ENCODE peak calls at places on chromosomes 1 and 21, in seven cellular contexts. One of them, this sample, is unnamed.

GRCh38 chr1:156703336-156703735 is 2.0 kb downstream of the CRABP2 start:
- DNase-seq in coronary artery: no peak
- DNase-seq in LoVo: no peak
- DNase-seq in amygdala: no peak
- DNase-seq in ovary: no peak
- DNase-seq in AG09319: no peak
- DNase-seq in HL-60: no peak
- DNase-seq in this sample: no peak

GRCh38 chr1:63329621-63330330 is 7.4 kb downstream of the FOXD3 start:
- DNase-seq in amygdala: no peak
- DNase-seq in HL-60: no peak
- DNase-seq in AG09319: no peak
- DNase-seq in coronary artery: no peak
- DNase-seq in ovary: no peak
- DNase-seq in LoVo: no peak
- DNase-seq in this sample: no peak

GRCh38 chr1:59669752-59670312 is 144.9 kb upstream of the HOOK1 start:
- DNase-seq in HL-60: no peak
- DNase-seq in ovary: no peak
- DNase-seq in amygdala: no peak
- DNase-seq in LoVo: no peak
- DNase-seq in AG09319: no peak
- DNase-seq in coronary artery: no peak
- DNase-seq in this sample: no peak

GRCh38 chr1:201911827-201912571 is 23.3 kb downstream of the SHISA4 start:
- DNase-seq in amygdala: no peak
- DNase-seq in coronary artery: no peak
- DNase-seq in LoVo: no peak
- DNase-seq in ovary: no peak
- DNase-seq in AG09319: no peak
- DNase-seq in HL-60: no peak
- DNase-seq in this sample: no peak

GRCh38 chr1:186564558-186564957 is 103.6 kb upstream of the PDC start:
- DNase-seq in ovary: no peak
- DNase-seq in AG09319: no peak
- DNase-seq in LoVo: no peak
- DNase-seq in coronary artery: no peak
- DNase-seq in HL-60: no peak
- DNase-seq in amygdala: no peak
- DNase-seq in this sample: no peak

GRCh38 chr1:8015809-8016165 is 10.3 kb downstream of the ERRFI1 start:
- DNase-seq in ovary: no peak
- DNase-seq in HL-60: no peak
- DNase-seq in amygdala: no peak
- DNase-seq in coronary artery: no peak
- DNase-seq in AG09319: no peak
- DNase-seq in LoVo: no peak
- DNase-seq in this sample: peak

GRCh38 chr21:42109473-42109872 is 38.4 kb downstream of the UMODL1 start:
- DNase-seq in LoVo: no peak
- DNase-seq in coronary artery: no peak
- DNase-seq in ovary: no peak
- DNase-seq in amygdala: no peak
- DNase-seq in HL-60: no peak
- DNase-seq in AG09319: no peak
- DNase-seq in this sample: no peak

GRCh38 chr1:109788695-109789521 is 25.2 kb upstream of the EPS8L3 start:
- DNase-seq in LoVo: no peak
- DNase-seq in coronary artery: peak
- DNase-seq in ovary: peak
- DNase-seq in amygdala: no peak
- DNase-seq in HL-60: peak
- DNase-seq in AG09319: no peak
- DNase-seq in this sample: peak

GRCh38 chr1:8425150-8425780 is 107.4 kb downstream of the SLC45A1 start:
- DNase-seq in coronary artery: no peak
- DNase-seq in amygdala: no peak
- DNase-seq in ovary: no peak
- DNase-seq in AG09319: no peak
- DNase-seq in LoVo: no peak
- DNase-seq in HL-60: no peak
- DNase-seq in this sample: no peak

GRCh38 chr1:82542766-82543165 is 742.0 kb downstream of the ADGRL2 start:
- DNase-seq in LoVo: no peak
- DNase-seq in HL-60: no peak
- DNase-seq in ovary: no peak
- DNase-seq in amygdala: no peak
- DNase-seq in coronary artery: no peak
- DNase-seq in AG09319: no peak
- DNase-seq in this sample: no peak

GRCh38 chr1:1665815-1666251 is 7.0 kb upstream of the CDK11B start:
- DNase-seq in HL-60: no peak
- DNase-seq in amygdala: no peak
- DNase-seq in ovary: no peak
- DNase-seq in LoVo: no peak
- DNase-seq in AG09319: no peak
- DNase-seq in coronary artery: no peak
- DNase-seq in this sample: peak

This sample was measured in lung microvascular endothelial cell.